ENCODE peak calls at places on chromosome 2, in ten cellular contexts. R is fibroblast of lung, G is kidney epithelial cell, M is spleen, O is heart right ventricle, T is bronchial epithelial cell, P is colonic mucosa, I is BJ, X is ovary, W is lower lobe of right lung. V is an unnamed sample.
A peak's percentile ranks its signal among the peaks of the same experiment; 100 is the strongest.

GRCh38 chr2:128362889-128363228 is 44.2 kb upstream of the HS6ST1 start:
- DNase-seq in M (no peak), X (peak; percentile 51), P (no peak), O (no peak), R (peak; percentile 89), I (no peak), G (no peak), W (no peak), T (no peak), V (no peak)

GRCh38 chr2:72147303-72147970 is at the start of gene CYP26B1:
- DNase-seq in O (no peak), W (peak; percentile 45), R (no peak), M (peak; percentile 81), G (no peak), T (no peak), I (no peak), X (peak; percentile 53), P (no peak), V (no peak)

GRCh38 chr2:127632592-127633489 is 13.1 kb upstream of the GPR17 start:
- DNase-seq in R (no peak), G (no peak), X (no peak), W (no peak), T (no peak), P (no peak), O (no peak), M (peak; percentile 92), I (no peak), V (no peak)

GRCh38 chr2:904243-905024 is 46.2 kb upstream of the SNTG2 start:
- DNase-seq in R (no peak), W (no peak), I (no peak), G (no peak), M (no peak), T (no peak), X (no peak), P (no peak), O (no peak), V (no peak)

GRCh38 chr2:43005211-43005974 is 213.0 kb upstream of the HAAO start:
- DNase-seq in O (no peak), T (no peak), G (peak; percentile 48), M (peak; percentile 44), W (no peak), I (no peak), X (peak; percentile 1), R (no peak), P (peak; percentile 90), V (no peak)

GRCh38 chr2:57965961-57966360 is 80.6 kb upstream of the VRK2 start:
- DNase-seq in R (no peak), W (no peak), T (peak; percentile 79), X (no peak), P (no peak), M (no peak), I (no peak), G (no peak), O (no peak), V (no peak)

GRCh38 chr2:100870652-100871531 is 51.0 kb downstream of the NPAS2 start:
- DNase-seq in G (no peak), R (no peak), P (no peak), X (no peak), W (no peak), I (no peak), T (no peak), O (no peak), M (no peak), V (no peak)

GRCh38 chr2:192201116-192201515 is 6.4 kb upstream of the TMEFF2 start:
- DNase-seq in P (no peak), I (no peak), X (no peak), G (no peak), T (no peak), M (no peak), O (no peak), R (no peak), W (no peak), V (no peak)

GRCh38 chr2:71700880-71701397 is 247.6 kb downstream of the DYSF start:
- DNase-seq in G (no peak), P (no peak), R (peak; percentile 41), O (peak; percentile 85), X (peak; percentile 32), T (no peak), M (peak; percentile 55), W (no peak), I (no peak), V (no peak)

GRCh38 chr2:179247318-179248023 is 17.2 kb downstream of the SESTD1 start:
- DNase-seq in I (no peak), R (no peak), T (no peak), P (no peak), X (no peak), G (no peak), M (no peak), W (no peak), O (no peak), V (no peak)

DNA sequence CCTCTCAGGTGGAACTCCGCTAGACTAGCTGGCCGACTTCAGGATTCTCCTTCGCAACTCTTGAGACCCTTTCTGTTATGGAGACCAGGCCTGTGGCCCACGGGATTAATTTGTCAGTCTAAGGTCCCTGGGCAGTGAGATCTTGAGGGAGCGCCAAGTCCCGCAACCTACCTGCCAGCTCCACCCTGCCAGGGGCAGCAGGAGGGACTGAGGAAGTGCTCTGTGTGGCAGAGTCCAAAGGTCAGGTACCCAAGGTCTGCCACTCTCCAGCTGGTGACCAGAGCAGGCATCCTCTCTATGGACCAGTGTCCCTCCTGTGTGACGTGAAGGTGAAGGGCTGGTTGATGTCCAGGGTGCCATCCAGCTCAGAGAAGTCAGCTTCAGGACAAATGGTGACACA is 4.3 kb upstream of the SPATA3 start:
- DNase-seq in M (no peak), P (peak; percentile 47), O (no peak), X (no peak), W (no peak), R (no peak), T (no peak), G (no peak), I (no peak), V (no peak)
- H3K27me3 ChIP-seq in M (peaks cover 35% of the 10 kb centered on the region), P (no peaks in the 10 kb centered on the region), O (peaks cover 54% of the 10 kb centered on the region), X (no peaks in the 10 kb centered on the region), W (peaks cover 46% of the 10 kb centered on the region), R (peaks cover 4% of the 10 kb centered on the region), T (peaks cover 5% of the 10 kb centered on the region), G (peaks cover 28% of the 10 kb centered on the region), I (peaks cover 6% of the 10 kb centered on the region), V (peaks cover 18% of the 10 kb centered on the region)

GRCh38 chr2:200472853-200473464 is 36.9 kb downstream of the KCTD18 start:
- DNase-seq in G (no peak), X (no peak), I (no peak), O (no peak), W (no peak), M (no peak), P (no peak), R (no peak), T (no peak), V (no peak)

GRCh38 chr2:200471324-200471848 is 38.5 kb downstream of the KCTD18 start:
- DNase-seq in X (no peak), G (no peak), P (no peak), T (peak; percentile 18), R (no peak), M (no peak), O (no peak), I (no peak), W (no peak), V (no peak)

GRCh38 chr2:200471928-200472645 is 37.8 kb downstream of the KCTD18 start:
- DNase-seq in I (no peak), W (no peak), P (no peak), O (no peak), X (no peak), R (no peak), T (no peak), M (no peak), G (no peak), V (no peak)

GRCh38 chr2:200467806-200468686 is 41.8 kb downstream of the KCTD18 start:
- DNase-seq in P (no peak), G (no peak), O (no peak), X (no peak), T (no peak), W (no peak), I (no peak), R (no peak), M (no peak), V (no peak)

GRCh38 chr2:200469708-200470600 is 39.9 kb downstream of the KCTD18 start:
- DNase-seq in W (no peak), X (no peak), T (no peak), P (no peak), I (no peak), M (no peak), G (peak; percentile 73), R (peak; percentile 63), O (peak; percentile 46), V (no peak)
- H3K36me3 ChIP-seq in W (peaks cover 85% of the 10 kb centered on the region), X (no peaks in the 10 kb centered on the region), T (peaks cover 36% of the 10 kb centered on the region), P (no peaks in the 10 kb centered on the region), I (peaks cover 9% of the 10 kb centered on the region), M (peaks cover 11% of the 10 kb centered on the region), G (peaks cover 1% of the 10 kb centered on the region), R (peaks cover 24% of the 10 kb centered on the region), O (peaks cover 81% of the 10 kb centered on the region), V (peaks cover 23% of the 10 kb centered on the region)

GRCh38 chr2:114001152-114001551 is 111.3 kb downstream of the ACTR3 start:
- DNase-seq in X (no peak), R (no peak), T (no peak), P (no peak), W (no peak), O (no peak), I (no peak), G (no peak), M (no peak), V (no peak)

GRCh38 chr2:113992090-113992489 is 102.2 kb downstream of the ACTR3 start:
- DNase-seq in T (peak; percentile 66), X (no peak), G (no peak), P (no peak), W (no peak), O (no peak), I (no peak), M (no peak), R (no peak), V (no peak)

GRCh38 chr2:114001936-114002335 is 112.0 kb downstream of the ACTR3 start:
- DNase-seq in I (no peak), W (no peak), M (no peak), P (no peak), T (no peak), X (no peak), R (no peak), G (no peak), O (no peak), V (no peak)

GRCh38 chr2:113996826-113997599 is 107.1 kb downstream of the ACTR3 start:
- DNase-seq in G (no peak), T (no peak), X (no peak), O (no peak), M (no peak), I (no peak), R (no peak), P (no peak), W (no peak), V (no peak)
- TF ChIP-seq CTCF in G (no peak), T (no peak), X (no peak), O (no peak), M (no peak), I (peak; percentile 6), R (no peak), P (no peak), W (no peak), V (no peak)

GRCh38 chr2:176122633-176123482 is at the start of gene HOXD9:
- DNase-seq in P (peak; percentile 81), G (no peak), R (no peak), W (no peak), X (peak; percentile 88), O (no peak), M (peak; percentile 88), I (no peak), T (no peak), V (no peak)
- H3K27me3 ChIP-seq in P (peaks cover 68% of the 10 kb centered on the region), G (no peaks in the 10 kb centered on the region), R (peaks cover 82% of the 10 kb centered on the region), W (peaks cover 98% of the 10 kb centered on the region), X (no peaks in the 10 kb centered on the region), O (peaks cover 99% of the 10 kb centered on the region), M (peaks cover 95% of the 10 kb centered on the region), I (peaks cover 4% of the 10 kb centered on the region), T (peaks cover 73% of the 10 kb centered on the region), V (peaks cover 93% of the 10 kb centered on the region)

GRCh38 chr2:65071499-65072180 is 15.4 kb downstream of the CEP68 start:
- DNase-seq in O (no peak), X (peak; percentile 64), T (peak; percentile 41), W (no peak), G (no peak), R (no peak), P (no peak), M (no peak), I (no peak), V (no peak)
- H3K36me3 ChIP-seq in O (peaks cover 65% of the 10 kb centered on the region), X (no peaks in the 10 kb centered on the region), T (peaks cover 10% of the 10 kb centered on the region), W (peaks cover 60% of the 10 kb centered on the region), G (peaks cover 2% of the 10 kb centered on the region), R (peaks cover 14% of the 10 kb centered on the region), P (no peaks in the 10 kb centered on the region), M (peaks cover 46% of the 10 kb centered on the region), I (peaks cover 12% of the 10 kb centered on the region), V (peaks cover 7% of the 10 kb centered on the region)

V was measured in keratinocyte.